ENCODE peak calls at places on chromosomes 16 and 17, in ten cellular contexts. A is K562, D is GM23248, W is MM.1S, R is fibroblast of lung, Y is PC-3, L is neuronal stem cell, S is H1, J is neural progenitor cell, U is GM12878. K is an unnamed sample.

GRCh38 chr16:19583665-19584300 is 28.3 kb downstream of the VPS35L start:
- DNase-seq in A (peak; percentile 63), D (peak; percentile 77), W (peak; percentile 39), R (peak; percentile 48), Y (peak; percentile 58), L (peak; percentile 20), S (no peak), J (peak; percentile 56), U (no peak), K (no peak)

GRCh38 chr17:17019891-17020456 is 22.3 kb upstream of the MPRIP start:
- DNase-seq in A (no peak), D (no peak), W (no peak), R (no peak), Y (no peak), L (no peak), S (no peak), J (no peak), U (no peak), K (peak; percentile 71)

GRCh38 chr16:16050106-16050505 is 100.7 kb downstream of the ABCC1 start:
- DNase-seq in A (no peak), D (no peak), W (no peak), R (no peak), Y (no peak), L (no peak), S (no peak), J (no peak), U (no peak), K (no peak)

GRCh38 chr16:79272141-79272577 is 328.4 kb downstream of the MAF start:
- DNase-seq in A (peak; percentile 10), D (no peak), W (no peak), R (no peak), Y (no peak), L (no peak), S (no peak), J (no peak), U (no peak), K (no peak)

GRCh38 chr17:46940692-46941404 is 17.9 kb downstream of the GOSR2 start:
- DNase-seq in A (peak; percentile 84), D (peak; percentile 84), W (peak; percentile 70), R (peak; percentile 55), Y (peak; percentile 82), L (peak; percentile 57), S (peak; percentile 89), J (peak; percentile 76), U (no peak), K (peak; percentile 75)

GRCh38 chr16:52512297-52512987 is 34.5 kb downstream of the TOX3 start:
- DNase-seq in A (no peak), D (no peak), W (no peak), R (no peak), Y (no peak), L (peak; percentile 51), S (no peak), J (peak; percentile 54), U (no peak), K (no peak)

GRCh38 chr17:11330871-11331270 is 89.9 kb downstream of the SHISA6 start:
- DNase-seq in A (no peak), D (peak; percentile 1), W (no peak), R (peak; percentile 30), Y (no peak), L (peak; percentile 14), S (peak; percentile 62), J (peak; percentile 77), U (no peak), K (no peak)

GRCh38 chr16:8522757-8523156 is 67.6 kb downstream of the TMEM114 start:
- DNase-seq in A (no peak), D (no peak), W (no peak), R (no peak), Y (no peak), L (no peak), S (no peak), J (no peak), U (no peak), K (no peak)

GRCh38 chr17:49438885-49439284 is 24.2 kb upstream of the PHB1 start:
- DNase-seq in A (no peak), D (no peak), W (no peak), R (no peak), Y (no peak), L (no peak), S (no peak), J (peak; percentile 67), U (no peak), K (no peak)

GRCh38 chr17:39027037-39027436 is 59.8 kb upstream of the FBXO47 start:
- DNase-seq in A (peak; percentile 35), D (peak; percentile 65), W (no peak), R (peak; percentile 27), Y (peak; percentile 39), L (no peak), S (peak; percentile 71), J (peak; percentile 66), U (no peak), K (peak; percentile 88)

GRCh38 chr17:21001813-21002221 is 41.0 kb downstream of the USP22 start:
- DNase-seq in A (no peak), D (peak; percentile 28), W (no peak), R (no peak), Y (peak; percentile 26), L (no peak), S (no peak), J (no peak), U (no peak), K (peak; percentile 62)

GRCh38 chr17:20999044-20999573 is 43.7 kb downstream of the USP22 start:
- DNase-seq in A (peak; percentile 11), D (peak; percentile 3), W (no peak), R (peak; percentile 45), Y (no peak), L (no peak), S (no peak), J (no peak), U (no peak), K (peak; percentile 82)

GRCh38 chr17:20998571-20999043 is 44.2 kb downstream of the USP22 start:
- DNase-seq in A (no peak), D (no peak), W (no peak), R (no peak), Y (no peak), L (no peak), S (no peak), J (no peak), U (no peak), K (no peak)

GRCh38 chr17:21001111-21001812 is 41.5 kb downstream of the USP22 start:
- DNase-seq in A (no peak), D (peak; percentile 19), W (no peak), R (no peak), Y (no peak), L (no peak), S (no peak), J (no peak), U (no peak), K (peak; percentile 58)

GRCh38 chr17:20999841-21000532 is 42.8 kb downstream of the USP22 start:
- DNase-seq in A (no peak), D (no peak), W (no peak), R (no peak), Y (no peak), L (no peak), S (no peak), J (no peak), U (no peak), K (peak; percentile 57)
- H3K27ac ChIP-seq in A (no peak overlapping the region), D (no peak overlapping the region), W (no peak overlapping the region), R (no peak overlapping the region), Y (no peak overlapping the region), L (no peak overlapping the region), S (no peak overlapping the region), J (peak overlapping the region; percentile 64), U (no peak overlapping the region), K (no peak overlapping the region)

DNA sequence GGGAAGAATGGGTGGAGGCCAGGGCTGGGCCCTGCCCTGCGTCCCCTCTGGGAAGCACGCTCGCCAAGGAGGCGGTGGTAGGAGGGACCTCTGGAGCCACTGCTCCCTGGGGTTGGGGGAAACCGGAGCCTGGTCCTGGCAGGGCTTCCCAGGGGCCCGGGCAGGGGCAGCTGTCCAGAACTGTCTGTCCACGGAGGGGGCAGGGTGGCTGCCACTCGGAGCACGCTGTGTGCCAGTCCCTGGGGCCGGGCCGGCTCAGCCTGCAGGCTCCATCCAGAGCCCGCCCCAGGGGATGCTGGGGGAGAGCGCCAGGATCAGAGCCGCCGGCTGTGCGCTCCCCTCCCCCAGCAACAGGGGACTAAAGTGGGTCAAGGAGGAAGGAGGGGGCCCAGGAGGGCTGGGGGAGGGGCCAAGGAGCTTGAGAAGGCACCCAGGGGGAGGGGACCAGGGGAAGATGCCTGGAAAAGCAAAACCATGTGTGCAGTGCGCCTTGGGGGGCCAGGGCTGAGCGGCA is 21.4 kb downstream of the ZNF423 start:
- DNase-seq in A (no peak), D (peak; percentile 17), W (no peak), R (no peak), Y (no peak), L (no peak), S (peak; percentile 72), J (peak; percentile 72), U (no peak), K (peak; percentile 92)
- H3K4me3 ChIP-seq in A (no peak overlapping the region), D (no peak overlapping the region), W (no peak overlapping the region), R (no peak overlapping the region), Y (no peak overlapping the region), L (no peak overlapping the region), S (no peak overlapping the region), J (no peak overlapping the region), U (no peak overlapping the region), K (no peak overlapping the region)

DNA sequence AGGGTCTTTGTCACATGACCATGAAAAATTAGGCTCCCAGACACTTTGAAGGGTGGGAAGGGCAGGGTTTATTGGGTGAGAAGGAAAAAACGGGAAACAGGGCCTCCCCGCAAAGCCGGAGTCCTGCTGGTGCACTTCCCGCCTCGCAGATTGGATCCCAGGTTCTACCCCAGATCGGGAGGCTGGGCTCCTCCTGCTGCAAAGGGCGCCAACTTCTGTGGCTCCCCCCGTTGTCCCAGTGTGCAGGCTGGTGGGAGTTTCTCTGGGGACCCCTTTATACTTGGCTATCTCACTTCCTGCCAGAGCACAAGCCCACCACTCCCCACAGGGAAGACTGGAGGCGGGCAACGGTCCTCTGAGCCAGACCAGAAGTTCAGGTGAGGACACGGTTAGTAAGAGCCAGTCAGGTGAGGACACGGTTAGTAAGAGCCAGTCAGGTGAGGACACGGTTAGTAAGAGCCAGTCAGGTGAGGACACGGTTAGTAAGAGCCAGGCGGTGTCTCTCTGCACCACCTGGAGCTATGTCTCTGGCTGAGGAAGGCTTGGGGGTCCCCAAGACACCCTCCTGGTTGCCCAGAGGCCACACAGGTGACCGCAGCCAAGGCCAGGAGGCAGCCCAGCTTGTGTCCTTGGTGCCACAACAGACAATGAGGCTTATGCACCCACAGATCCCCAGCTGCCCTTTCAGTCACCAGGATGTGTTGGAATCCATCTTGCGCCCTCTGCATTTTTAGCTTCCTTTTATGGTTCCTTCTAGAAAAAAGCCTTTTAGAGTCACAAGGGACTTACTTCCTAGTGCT is 48.1 kb upstream of the CHMP6 start:
- DNase-seq in A (no peak), D (no peak), W (no peak), R (no peak), Y (no peak), L (no peak), S (no peak), J (no peak), U (no peak), K (peak; percentile 65)
- H3K9ac ChIP-seq in A (no peak overlapping the region), D (no peak overlapping the region), W (no peak overlapping the region), R (no peak overlapping the region), Y (no peak overlapping the region), L (peak overlapping the region; percentile 54), S (no peak overlapping the region), J (no peak overlapping the region), U (no peak overlapping the region), K (no peak overlapping the region)

DNA sequence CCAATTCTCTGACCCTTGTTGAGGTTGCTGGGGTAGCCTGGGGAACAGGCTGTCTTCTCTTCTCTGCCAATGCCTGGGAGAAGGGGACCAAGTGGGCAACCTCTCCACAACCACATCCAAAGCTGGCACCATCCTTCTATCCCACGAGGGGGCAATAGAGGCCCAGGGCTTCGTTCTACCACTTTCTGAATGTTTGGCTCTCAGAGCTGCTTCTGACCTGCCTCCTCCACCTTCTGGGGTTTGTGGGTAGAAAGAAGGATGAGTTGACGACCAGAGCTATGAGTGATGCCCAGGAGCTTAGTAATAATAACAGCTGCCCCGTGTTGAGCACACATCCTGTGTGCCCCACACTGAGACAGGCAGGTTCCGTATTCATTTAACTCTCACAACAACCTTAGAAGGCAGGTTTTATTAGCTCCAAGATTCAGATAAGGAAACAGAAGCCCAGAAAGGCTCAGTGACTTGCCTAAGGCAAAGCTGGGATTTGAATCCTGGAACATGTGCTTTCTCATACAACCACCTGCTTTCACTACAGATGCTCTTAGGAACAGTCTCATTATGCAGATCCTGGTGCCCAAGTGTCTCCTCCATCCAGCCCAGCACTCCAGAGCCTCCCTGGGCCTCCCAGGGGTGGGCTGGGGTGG is 11.1 kb downstream of the TSPOAP1 start:
- DNase-seq in A (peak; percentile 58), D (peak; percentile 78), W (peak; percentile 75), R (peak; percentile 81), Y (peak; percentile 95), L (no peak), S (peak; percentile 62), J (peak; percentile 70), U (peak; percentile 66), K (no peak)
- H3K27ac ChIP-seq in A (no peak overlapping the region), D (no peak overlapping the region), W (no peak overlapping the region), R (no peak overlapping the region), Y (peak overlapping the region; percentile 8), L (no peak overlapping the region), S (no peak overlapping the region), J (no peak overlapping the region), U (peak overlapping the region; percentile 50), K (no peak overlapping the region)

K was measured in kidney.